ENCODE peak calls at places on chromosomes 11 and 22, in five cellular contexts. One of them, this sample, is unnamed. For H3K4me1, the result is how much of the 10 kb centered on the place peaks cover.

GRCh38 chr11:111733009-111733408 is 33.2 kb downstream of the PPP2R1B start:
- DNase-seq in tibial artery: peak
- DNase-seq in lung: no peak
- DNase-seq in CD4-positive, alpha-beta memory T cell: no peak
- DNase-seq in tibial nerve: no peak
- DNase-seq in this sample: no peak

GRCh38 chr11:1356007-1356435 is 33.7 kb upstream of the BRSK2 start:
- DNase-seq in lung: no peak
- DNase-seq in tibial nerve: no peak
- DNase-seq in CD4-positive, alpha-beta memory T cell: no peak
- DNase-seq in tibial artery: no peak
- DNase-seq in this sample: peak

GRCh38 chr11:62713343-62713742 is 5.9 kb downstream of the GNG3 start:
- DNase-seq in tibial artery: no peak
- DNase-seq in CD4-positive, alpha-beta memory T cell: no peak
- DNase-seq in lung: peak
- DNase-seq in tibial nerve: no peak
- DNase-seq in this sample: peak

GRCh38 chr11:134032501-134033091 is 36.3 kb upstream of the JAM3 start:
- DNase-seq in CD4-positive, alpha-beta memory T cell: no peak
- DNase-seq in lung: no peak
- DNase-seq in tibial artery: no peak
- DNase-seq in tibial nerve: no peak
- DNase-seq in this sample: no peak

GRCh38 chr11:27950339-27950738 is 157.6 kb downstream of the KIF18A start:
- DNase-seq in tibial artery: no peak
- DNase-seq in CD4-positive, alpha-beta memory T cell: no peak
- DNase-seq in tibial nerve: no peak
- DNase-seq in lung: no peak
- DNase-seq in this sample: no peak

GRCh38 chr11:64299847-64300648 is at the start of gene CATSPERZ:
- DNase-seq in tibial nerve: no peak
- DNase-seq in tibial artery: no peak
- DNase-seq in CD4-positive, alpha-beta memory T cell: no peak
- DNase-seq in lung: no peak
- DNase-seq in this sample: peak

GRCh38 chr11:20027546-20028014 is 132.7 kb downstream of the DBX1 start:
- DNase-seq in tibial nerve: no peak
- DNase-seq in CD4-positive, alpha-beta memory T cell: no peak
- DNase-seq in lung: no peak
- DNase-seq in tibial artery: no peak
- DNase-seq in this sample: peak

GRCh38 chr11:86955111-86955673 is at the start of gene FZD4:
- DNase-seq in tibial nerve: peak
- DNase-seq in tibial artery: peak
- DNase-seq in lung: peak
- DNase-seq in CD4-positive, alpha-beta memory T cell: peak
- DNase-seq in this sample: peak

GRCh38 chr22:24728790-24729637 is 45.5 kb downstream of the PIWIL3 start:
- DNase-seq in tibial nerve: no peak
- DNase-seq in lung: no peak
- DNase-seq in CD4-positive, alpha-beta memory T cell: no peak
- DNase-seq in tibial artery: peak
- DNase-seq in this sample: no peak

GRCh38 chr11:278001-278951 is at the start of gene NLRP6:
- DNase-seq in tibial artery: no peak
- DNase-seq in CD4-positive, alpha-beta memory T cell: no peak
- DNase-seq in lung: no peak
- DNase-seq in tibial nerve: peak
- DNase-seq in this sample: peak

GRCh38 chr11:106695506-106695905 is 322.8 kb downstream of the GUCY1A2 start:
- DNase-seq in lung: no peak
- DNase-seq in CD4-positive, alpha-beta memory T cell: no peak
- DNase-seq in tibial artery: no peak
- DNase-seq in tibial nerve: no peak
- DNase-seq in this sample: no peak

GRCh38 chr11:57458410-57459111 is 1.8 kb upstream of the RTN4RL2 start:
- DNase-seq in tibial nerve: no peak
- DNase-seq in CD4-positive, alpha-beta memory T cell: peak
- DNase-seq in lung: no peak
- DNase-seq in tibial artery: peak
- DNase-seq in this sample: no peak

GRCh38 chr11:69462106-69463045 is 19.1 kb upstream of the LINC01488 start:
- DNase-seq in tibial artery: no peak
- DNase-seq in lung: no peak
- DNase-seq in tibial nerve: no peak
- DNase-seq in CD4-positive, alpha-beta memory T cell: no peak
- DNase-seq in this sample: no peak

GRCh38 chr11:22624742-22625447 is 728 bp downstream of the FANCF start:
- DNase-seq in tibial nerve: no peak
- DNase-seq in lung: peak
- DNase-seq in tibial artery: peak
- DNase-seq in CD4-positive, alpha-beta memory T cell: peak
- DNase-seq in this sample: peak

GRCh38 chr11:110445428-110445827 is 15.7 kb downstream of the FDX1 start:
- DNase-seq in tibial nerve: no peak
- DNase-seq in CD4-positive, alpha-beta memory T cell: no peak
- DNase-seq in lung: no peak
- DNase-seq in tibial artery: no peak
- DNase-seq in this sample: no peak

GRCh38 chr11:20980736-20981135 is 311.4 kb downstream of the NELL1 start:
- DNase-seq in lung: no peak
- DNase-seq in CD4-positive, alpha-beta memory T cell: no peak
- DNase-seq in tibial artery: no peak
- DNase-seq in tibial nerve: no peak
- DNase-seq in this sample: no peak

GRCh38 chr22:16987822-16988221 is 20.2 kb downstream of the GAB4 start:
- DNase-seq in tibial nerve: no peak
- DNase-seq in lung: no peak
- DNase-seq in CD4-positive, alpha-beta memory T cell: no peak
- DNase-seq in tibial artery: no peak
- DNase-seq in this sample: no peak

GRCh38 chr11:125348704-125349635 is 147.1 kb downstream of the FEZ1 start:
- DNase-seq in tibial nerve: peak
- DNase-seq in CD4-positive, alpha-beta memory T cell: peak
- DNase-seq in tibial artery: peak
- DNase-seq in lung: no peak
- DNase-seq in this sample: peak

DNA sequence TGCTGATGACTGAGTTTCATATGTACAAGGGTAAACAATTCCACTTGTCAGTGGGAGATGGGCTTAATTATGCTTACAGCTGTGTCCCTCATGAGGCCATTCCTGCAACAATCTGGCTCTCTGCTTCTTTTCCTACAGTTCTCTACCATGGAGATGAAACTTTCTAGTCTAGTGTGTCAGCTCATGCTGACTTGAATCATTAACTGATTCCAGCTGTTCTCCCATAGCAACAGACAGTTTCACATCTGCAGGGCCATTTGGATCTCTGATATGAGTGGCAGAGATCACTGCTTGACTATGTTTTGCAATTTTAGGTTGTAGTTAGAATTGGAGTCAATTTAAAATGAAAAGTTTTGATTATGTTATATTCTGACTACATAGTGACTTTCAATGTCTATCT is 1251.7 kb upstream of the RAG2 start:
- DNase-seq in tibial nerve: no peak
- DNase-seq in tibial artery: no peak
- DNase-seq in lung: no peak
- DNase-seq in CD4-positive, alpha-beta memory T cell: no peak
- DNase-seq in this sample: no peak
- H3K27ac ChIP-seq in tibial nerve: no peak
- H3K27ac ChIP-seq in tibial artery: no peak
- H3K27ac ChIP-seq in lung: no peak
- H3K27ac ChIP-seq in CD4-positive, alpha-beta memory T cell: no peak
- H3K27ac ChIP-seq in this sample: no peak

DNA sequence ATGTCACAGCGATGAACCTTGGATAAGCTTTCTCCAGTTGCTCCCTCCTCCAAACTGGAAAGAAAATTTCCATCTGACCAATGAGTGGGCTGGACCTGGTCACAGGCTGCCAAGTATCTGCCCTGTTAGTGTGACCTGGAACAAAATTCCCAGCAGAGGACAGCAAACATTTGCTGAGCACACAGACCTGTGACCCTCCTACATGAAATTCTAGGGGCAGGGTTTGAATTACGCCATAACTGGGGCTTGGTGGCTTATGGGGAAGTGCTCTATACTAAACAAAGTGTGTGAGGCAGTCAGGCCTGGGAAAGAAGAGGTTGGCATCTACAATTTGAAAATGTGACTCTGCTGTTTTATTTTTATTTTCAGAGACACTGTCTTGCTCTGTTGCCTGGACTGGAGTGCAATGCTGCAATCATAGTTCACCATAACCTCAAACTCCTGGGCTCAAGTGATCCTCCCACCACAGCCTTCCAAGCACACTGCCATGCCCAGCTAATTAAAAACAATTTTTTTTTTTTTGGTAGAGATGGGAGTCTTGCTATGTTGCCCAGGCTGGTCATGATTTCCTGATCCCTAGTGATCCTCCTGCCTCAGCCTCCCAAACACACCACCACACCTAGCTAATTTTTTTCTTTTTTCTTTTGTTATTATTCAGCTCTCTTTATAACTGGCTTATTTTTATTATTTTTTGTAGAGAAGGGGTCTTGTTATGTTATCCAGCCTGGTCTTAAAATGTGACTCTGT is 13.6 kb upstream of the XBP1 start:
- DNase-seq in lung: peak
- DNase-seq in tibial artery: peak
- DNase-seq in tibial nerve: no peak
- DNase-seq in CD4-positive, alpha-beta memory T cell: no peak
- DNase-seq in this sample: peak
- H3K4me1 ChIP-seq in lung: under half
- H3K4me1 ChIP-seq in tibial artery: under half
- H3K4me1 ChIP-seq in tibial nerve: under half
- H3K4me1 ChIP-seq in CD4-positive, alpha-beta memory T cell: half or more
- H3K4me1 ChIP-seq in this sample: under half

GRCh38 chr11:10349806-10350205 is 44.9 kb downstream of the ADM start:
- DNase-seq in tibial artery: no peak
- DNase-seq in CD4-positive, alpha-beta memory T cell: no peak
- DNase-seq in lung: no peak
- DNase-seq in tibial nerve: no peak
- DNase-seq in this sample: no peak

GRCh38 chr11:10351435-10351767 is 46.5 kb downstream of the ADM start:
- DNase-seq in CD4-positive, alpha-beta memory T cell: no peak
- DNase-seq in lung: no peak
- DNase-seq in tibial nerve: no peak
- DNase-seq in tibial artery: no peak
- DNase-seq in this sample: no peak

GRCh38 chr11:10350341-10350740 is 45.5 kb downstream of the ADM start:
- DNase-seq in lung: no peak
- DNase-seq in CD4-positive, alpha-beta memory T cell: no peak
- DNase-seq in tibial nerve: no peak
- DNase-seq in tibial artery: no peak
- DNase-seq in this sample: no peak

GRCh38 chr11:10352911-10353550 is 48.2 kb downstream of the ADM start:
- DNase-seq in lung: no peak
- DNase-seq in tibial nerve: no peak
- DNase-seq in CD4-positive, alpha-beta memory T cell: no peak
- DNase-seq in tibial artery: no peak
- DNase-seq in this sample: no peak

GRCh38 chr11:10351768-10352641 is 47.1 kb downstream of the ADM start:
- DNase-seq in lung: peak
- DNase-seq in tibial nerve: no peak
- DNase-seq in tibial artery: no peak
- DNase-seq in CD4-positive, alpha-beta memory T cell: no peak
- DNase-seq in this sample: peak
- H3K27ac ChIP-seq in lung: peak
- H3K27ac ChIP-seq in tibial nerve: no peak
- H3K27ac ChIP-seq in tibial artery: no peak
- H3K27ac ChIP-seq in CD4-positive, alpha-beta memory T cell: no peak
- H3K27ac ChIP-seq in this sample: peak

DNA sequence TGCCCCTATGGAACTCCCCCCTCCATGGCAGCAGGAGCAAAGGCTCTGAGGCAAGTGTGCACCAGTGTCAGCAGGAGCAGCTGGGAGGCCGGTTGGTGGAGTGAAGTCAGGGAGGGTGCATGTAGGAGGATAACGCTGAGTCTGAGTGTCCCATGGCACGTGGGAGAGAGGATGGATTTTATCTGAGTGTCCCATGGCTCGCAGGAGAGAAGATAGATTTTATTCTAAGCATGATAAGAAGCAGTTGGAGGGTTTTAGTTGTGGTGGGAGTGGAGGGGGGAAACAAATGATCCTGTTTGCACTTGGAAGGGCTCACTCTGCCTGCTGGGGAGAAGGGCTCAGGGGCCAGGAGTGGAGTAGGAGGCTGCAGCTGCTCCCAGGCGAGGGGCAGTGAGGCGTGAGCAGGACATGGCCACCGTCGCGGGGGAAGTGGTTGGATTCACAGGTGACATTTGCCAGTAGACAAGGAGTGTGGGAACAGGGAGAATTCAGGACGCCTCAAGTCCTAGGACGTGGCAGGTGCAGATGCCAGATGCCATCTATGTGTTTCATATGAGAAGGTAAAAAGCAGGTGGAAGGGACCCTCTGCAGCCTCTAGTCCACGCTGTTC is 33.6 kb upstream of the PARVG start:
- DNase-seq in tibial nerve: no peak
- DNase-seq in tibial artery: no peak
- DNase-seq in lung: no peak
- DNase-seq in CD4-positive, alpha-beta memory T cell: no peak
- DNase-seq in this sample: no peak
- H3K4me1 ChIP-seq in tibial nerve: under half
- H3K4me1 ChIP-seq in tibial artery: under half
- H3K4me1 ChIP-seq in lung: under half
- H3K4me1 ChIP-seq in CD4-positive, alpha-beta memory T cell: under half
- H3K4me1 ChIP-seq in this sample: under half

GRCh38 chr11:123451183-123451907 is 21.3 kb downstream of the GRAMD1B start:
- DNase-seq in lung: no peak
- DNase-seq in tibial artery: no peak
- DNase-seq in CD4-positive, alpha-beta memory T cell: no peak
- DNase-seq in tibial nerve: no peak
- DNase-seq in this sample: no peak

GRCh38 chr11:123454060-123454651 is 24.1 kb downstream of the GRAMD1B start:
- DNase-seq in tibial nerve: no peak
- DNase-seq in tibial artery: no peak
- DNase-seq in CD4-positive, alpha-beta memory T cell: peak
- DNase-seq in lung: no peak
- DNase-seq in this sample: peak

GRCh38 chr11:123457187-123457770 is 27.2 kb downstream of the GRAMD1B start:
- DNase-seq in tibial artery: peak
- DNase-seq in lung: peak
- DNase-seq in CD4-positive, alpha-beta memory T cell: no peak
- DNase-seq in tibial nerve: no peak
- DNase-seq in this sample: peak

GRCh38 chr11:123452799-123453198 is 22.7 kb downstream of the GRAMD1B start:
- DNase-seq in CD4-positive, alpha-beta memory T cell: no peak
- DNase-seq in lung: no peak
- DNase-seq in tibial artery: no peak
- DNase-seq in tibial nerve: no peak
- DNase-seq in this sample: no peak

GRCh38 chr11:123454796-123455195 is 24.7 kb downstream of the GRAMD1B start:
- DNase-seq in tibial nerve: no peak
- DNase-seq in tibial artery: no peak
- DNase-seq in lung: no peak
- DNase-seq in CD4-positive, alpha-beta memory T cell: no peak
- DNase-seq in this sample: no peak
- H3K27ac ChIP-seq in tibial nerve: no peak
- H3K27ac ChIP-seq in tibial artery: no peak
- H3K27ac ChIP-seq in lung: no peak
- H3K27ac ChIP-seq in CD4-positive, alpha-beta memory T cell: no peak
- H3K27ac ChIP-seq in this sample: no peak